ENCODE peak calls at places on chromosomes 5 and 9, in nine cellular contexts. One of them, this sample, is unnamed. For H3K36me3, the result is how much of the 10 kb centered on the place peaks cover.

GRCh38 chr5:141811287-141812155 is 66.7 kb downstream of the PCDH1 start:
- DNase-seq in thyroid gland: peak
- DNase-seq in adrenal gland: no peak
- DNase-seq in ovary: no peak
- DNase-seq in suprapubic skin: no peak
- DNase-seq in uterus: no peak
- DNase-seq in tibial nerve: no peak
- DNase-seq in Peyer's patch: peak
- DNase-seq in gastrocnemius medialis: no peak
- DNase-seq in this sample: no peak

GRCh38 chr5:7329712-7330111 is 66.2 kb upstream of the ADCY2 start:
- DNase-seq in thyroid gland: no peak
- DNase-seq in adrenal gland: no peak
- DNase-seq in ovary: no peak
- DNase-seq in suprapubic skin: no peak
- DNase-seq in uterus: no peak
- DNase-seq in tibial nerve: no peak
- DNase-seq in Peyer's patch: no peak
- DNase-seq in gastrocnemius medialis: no peak
- DNase-seq in this sample: no peak

GRCh38 chr5:157714480-157714879 is 16.7 kb upstream of the THG1L start:
- DNase-seq in thyroid gland: no peak
- DNase-seq in adrenal gland: no peak
- DNase-seq in ovary: no peak
- DNase-seq in suprapubic skin: no peak
- DNase-seq in uterus: no peak
- DNase-seq in tibial nerve: no peak
- DNase-seq in Peyer's patch: no peak
- DNase-seq in gastrocnemius medialis: no peak
- DNase-seq in this sample: no peak

GRCh38 chr5:88680253-88681132 is 202.5 kb downstream of the MEF2C start:
- DNase-seq in thyroid gland: peak
- DNase-seq in adrenal gland: peak
- DNase-seq in ovary: peak
- DNase-seq in suprapubic skin: no peak
- DNase-seq in uterus: peak
- DNase-seq in tibial nerve: no peak
- DNase-seq in Peyer's patch: peak
- DNase-seq in gastrocnemius medialis: no peak
- DNase-seq in this sample: no peak

GRCh38 chr5:95181650-95182049 is 103.2 kb downstream of the MCTP1 start:
- DNase-seq in thyroid gland: no peak
- DNase-seq in adrenal gland: no peak
- DNase-seq in ovary: no peak
- DNase-seq in suprapubic skin: no peak
- DNase-seq in uterus: no peak
- DNase-seq in tibial nerve: no peak
- DNase-seq in Peyer's patch: no peak
- DNase-seq in gastrocnemius medialis: no peak
- DNase-seq in this sample: no peak

GRCh38 chr9:93346240-93347112 is 105.0 kb upstream of the FAM120A start:
- DNase-seq in thyroid gland: no peak
- DNase-seq in adrenal gland: no peak
- DNase-seq in ovary: no peak
- DNase-seq in suprapubic skin: no peak
- DNase-seq in uterus: no peak
- DNase-seq in tibial nerve: no peak
- DNase-seq in Peyer's patch: no peak
- DNase-seq in gastrocnemius medialis: no peak
- DNase-seq in this sample: no peak

GRCh38 chr9:100591639-100592412 is 13.9 kb downstream of the CAVIN4 start:
- DNase-seq in thyroid gland: no peak
- DNase-seq in adrenal gland: no peak
- DNase-seq in ovary: no peak
- DNase-seq in suprapubic skin: no peak
- DNase-seq in uterus: no peak
- DNase-seq in tibial nerve: no peak
- DNase-seq in Peyer's patch: no peak
- DNase-seq in gastrocnemius medialis: no peak
- DNase-seq in this sample: no peak

GRCh38 chr5:108753331-108753730 is 5.6 kb downstream of the FER start:
- DNase-seq in thyroid gland: no peak
- DNase-seq in adrenal gland: no peak
- DNase-seq in ovary: no peak
- DNase-seq in suprapubic skin: no peak
- DNase-seq in uterus: no peak
- DNase-seq in tibial nerve: no peak
- DNase-seq in Peyer's patch: no peak
- DNase-seq in gastrocnemius medialis: no peak
- DNase-seq in this sample: no peak

GRCh38 chr5:34772267-34772666 is 66.7 kb upstream of the TTC23L start:
- DNase-seq in thyroid gland: no peak
- DNase-seq in adrenal gland: no peak
- DNase-seq in ovary: no peak
- DNase-seq in suprapubic skin: no peak
- DNase-seq in uterus: no peak
- DNase-seq in tibial nerve: no peak
- DNase-seq in Peyer's patch: no peak
- DNase-seq in gastrocnemius medialis: no peak
- DNase-seq in this sample: no peak

GRCh38 chr9:124030969-124031451 is 19.4 kb downstream of the LHX2 start:
- DNase-seq in thyroid gland: no peak
- DNase-seq in adrenal gland: no peak
- DNase-seq in ovary: no peak
- DNase-seq in suprapubic skin: no peak
- DNase-seq in uterus: no peak
- DNase-seq in tibial nerve: no peak
- DNase-seq in Peyer's patch: no peak
- DNase-seq in gastrocnemius medialis: no peak
- DNase-seq in this sample: no peak

GRCh38 chr5:65948115-65948772 is 21.9 kb downstream of the ERBIN start:
- DNase-seq in thyroid gland: no peak
- DNase-seq in adrenal gland: no peak
- DNase-seq in ovary: no peak
- DNase-seq in suprapubic skin: no peak
- DNase-seq in uterus: no peak
- DNase-seq in tibial nerve: no peak
- DNase-seq in Peyer's patch: no peak
- DNase-seq in gastrocnemius medialis: no peak
- DNase-seq in this sample: no peak

GRCh38 chr9:89207026-89207425 is 28.4 kb upstream of the SHC3 start:
- DNase-seq in thyroid gland: peak
- DNase-seq in adrenal gland: no peak
- DNase-seq in ovary: no peak
- DNase-seq in suprapubic skin: no peak
- DNase-seq in uterus: no peak
- DNase-seq in tibial nerve: no peak
- DNase-seq in Peyer's patch: no peak
- DNase-seq in gastrocnemius medialis: no peak
- DNase-seq in this sample: no peak

GRCh38 chr9:119251951-119252350 is 117.3 kb downstream of the BRINP1 start:
- DNase-seq in thyroid gland: no peak
- DNase-seq in adrenal gland: no peak
- DNase-seq in ovary: no peak
- DNase-seq in suprapubic skin: no peak
- DNase-seq in uterus: no peak
- DNase-seq in tibial nerve: no peak
- DNase-seq in Peyer's patch: no peak
- DNase-seq in gastrocnemius medialis: no peak
- DNase-seq in this sample: no peak

GRCh38 chr9:135701067-135701967 is 668 bp upstream of the KCNT1 start:
- DNase-seq in thyroid gland: no peak
- DNase-seq in adrenal gland: no peak
- DNase-seq in ovary: peak
- DNase-seq in suprapubic skin: no peak
- DNase-seq in uterus: no peak
- DNase-seq in tibial nerve: no peak
- DNase-seq in Peyer's patch: no peak
- DNase-seq in gastrocnemius medialis: no peak
- DNase-seq in this sample: no peak

GRCh38 chr5:159059722-159060121 is 40.0 kb downstream of the EBF1 start:
- DNase-seq in thyroid gland: no peak
- DNase-seq in adrenal gland: no peak
- DNase-seq in ovary: no peak
- DNase-seq in suprapubic skin: no peak
- DNase-seq in uterus: no peak
- DNase-seq in tibial nerve: no peak
- DNase-seq in Peyer's patch: no peak
- DNase-seq in gastrocnemius medialis: no peak
- DNase-seq in this sample: no peak

GRCh38 chr5:65539827-65540226 is 23.1 kb downstream of the CENPK start:
- DNase-seq in thyroid gland: no peak
- DNase-seq in adrenal gland: no peak
- DNase-seq in ovary: no peak
- DNase-seq in suprapubic skin: no peak
- DNase-seq in uterus: no peak
- DNase-seq in tibial nerve: no peak
- DNase-seq in Peyer's patch: no peak
- DNase-seq in gastrocnemius medialis: no peak
- DNase-seq in this sample: no peak

GRCh38 chr5:97528941-97529340 is 345.9 kb upstream of the RIOK2 start:
- DNase-seq in thyroid gland: no peak
- DNase-seq in adrenal gland: no peak
- DNase-seq in ovary: no peak
- DNase-seq in suprapubic skin: no peak
- DNase-seq in uterus: no peak
- DNase-seq in tibial nerve: no peak
- DNase-seq in Peyer's patch: no peak
- DNase-seq in gastrocnemius medialis: no peak
- DNase-seq in this sample: no peak

DNA sequence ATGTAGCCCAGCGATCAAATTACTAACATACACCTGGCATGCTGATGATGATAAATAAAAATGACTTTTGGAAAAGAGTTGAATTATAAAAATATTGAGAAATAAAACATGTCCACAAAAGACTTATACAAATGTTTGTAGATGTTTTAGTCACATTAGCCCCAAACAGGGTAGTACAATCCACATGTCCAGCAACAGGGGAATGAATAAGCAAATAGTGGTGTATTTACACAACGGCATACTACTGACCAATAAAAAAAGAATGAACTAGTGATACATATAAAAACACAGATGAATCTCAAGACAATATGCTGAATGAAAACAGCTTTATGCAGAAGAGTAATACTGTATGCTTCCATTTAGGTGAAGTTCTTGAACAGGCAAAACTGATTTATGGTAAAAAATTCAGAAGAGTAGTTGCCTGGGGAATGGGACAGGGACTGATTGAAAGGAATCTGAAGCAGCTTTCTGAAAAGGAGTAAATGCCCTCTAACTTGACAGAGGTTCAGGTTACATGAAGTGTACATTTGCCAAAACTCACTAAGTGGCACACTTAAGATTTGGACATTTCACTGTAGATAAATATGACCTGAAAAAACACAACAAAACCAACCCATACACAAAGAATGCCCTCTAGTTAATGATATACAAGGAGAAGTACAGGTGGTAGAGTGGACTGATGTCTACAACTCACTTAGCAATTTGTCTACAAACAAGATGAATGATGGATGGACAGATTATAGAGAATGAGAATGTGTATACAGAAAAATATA is 35.4 kb downstream of the ACTL7A start:
- DNase-seq in thyroid gland: no peak
- DNase-seq in adrenal gland: no peak
- DNase-seq in ovary: no peak
- DNase-seq in suprapubic skin: no peak
- DNase-seq in uterus: no peak
- DNase-seq in tibial nerve: no peak
- DNase-seq in Peyer's patch: no peak
- DNase-seq in gastrocnemius medialis: no peak
- DNase-seq in this sample: no peak
- H3K36me3 ChIP-seq in thyroid gland: half or more
- H3K36me3 ChIP-seq in adrenal gland: under half
- H3K36me3 ChIP-seq in ovary: under half
- H3K36me3 ChIP-seq in suprapubic skin: half or more
- H3K36me3 ChIP-seq in uterus: under half
- H3K36me3 ChIP-seq in tibial nerve: half or more
- H3K36me3 ChIP-seq in Peyer's patch: half or more
- H3K36me3 ChIP-seq in gastrocnemius medialis: half or more
- H3K36me3 ChIP-seq in this sample: under half

GRCh38 chr9:127979333-127980055 is 1.3 kb downstream of the EEIG1 start:
- DNase-seq in thyroid gland: peak
- DNase-seq in adrenal gland: peak
- DNase-seq in ovary: peak
- DNase-seq in suprapubic skin: no peak
- DNase-seq in uterus: peak
- DNase-seq in tibial nerve: no peak
- DNase-seq in Peyer's patch: peak
- DNase-seq in gastrocnemius medialis: no peak
- DNase-seq in this sample: no peak
- TF ChIP-seq POLR2A in thyroid gland: no peak
- TF ChIP-seq POLR2A in adrenal gland: peak
- TF ChIP-seq POLR2A in ovary: no peak
- TF ChIP-seq POLR2A in suprapubic skin: no peak
- TF ChIP-seq POLR2A in uterus: peak
- TF ChIP-seq POLR2A in tibial nerve: no peak
- TF ChIP-seq POLR2A in Peyer's patch: peak
- TF ChIP-seq POLR2A in gastrocnemius medialis: no peak
- TF ChIP-seq POLR2A in this sample: no peak

GRCh38 chr9:137583347-137583746 is 4.6 kb upstream of the DPH7 start:
- DNase-seq in thyroid gland: no peak
- DNase-seq in adrenal gland: no peak
- DNase-seq in ovary: no peak
- DNase-seq in suprapubic skin: no peak
- DNase-seq in uterus: no peak
- DNase-seq in tibial nerve: no peak
- DNase-seq in Peyer's patch: no peak
- DNase-seq in gastrocnemius medialis: no peak
- DNase-seq in this sample: no peak
- H3K36me3 ChIP-seq in thyroid gland: under half
- H3K36me3 ChIP-seq in adrenal gland: under half
- H3K36me3 ChIP-seq in ovary: under half
- H3K36me3 ChIP-seq in suprapubic skin: half or more
- H3K36me3 ChIP-seq in uterus: under half
- H3K36me3 ChIP-seq in tibial nerve: half or more
- H3K36me3 ChIP-seq in Peyer's patch: under half
- H3K36me3 ChIP-seq in gastrocnemius medialis: under half
- H3K36me3 ChIP-seq in this sample: under half

DNA sequence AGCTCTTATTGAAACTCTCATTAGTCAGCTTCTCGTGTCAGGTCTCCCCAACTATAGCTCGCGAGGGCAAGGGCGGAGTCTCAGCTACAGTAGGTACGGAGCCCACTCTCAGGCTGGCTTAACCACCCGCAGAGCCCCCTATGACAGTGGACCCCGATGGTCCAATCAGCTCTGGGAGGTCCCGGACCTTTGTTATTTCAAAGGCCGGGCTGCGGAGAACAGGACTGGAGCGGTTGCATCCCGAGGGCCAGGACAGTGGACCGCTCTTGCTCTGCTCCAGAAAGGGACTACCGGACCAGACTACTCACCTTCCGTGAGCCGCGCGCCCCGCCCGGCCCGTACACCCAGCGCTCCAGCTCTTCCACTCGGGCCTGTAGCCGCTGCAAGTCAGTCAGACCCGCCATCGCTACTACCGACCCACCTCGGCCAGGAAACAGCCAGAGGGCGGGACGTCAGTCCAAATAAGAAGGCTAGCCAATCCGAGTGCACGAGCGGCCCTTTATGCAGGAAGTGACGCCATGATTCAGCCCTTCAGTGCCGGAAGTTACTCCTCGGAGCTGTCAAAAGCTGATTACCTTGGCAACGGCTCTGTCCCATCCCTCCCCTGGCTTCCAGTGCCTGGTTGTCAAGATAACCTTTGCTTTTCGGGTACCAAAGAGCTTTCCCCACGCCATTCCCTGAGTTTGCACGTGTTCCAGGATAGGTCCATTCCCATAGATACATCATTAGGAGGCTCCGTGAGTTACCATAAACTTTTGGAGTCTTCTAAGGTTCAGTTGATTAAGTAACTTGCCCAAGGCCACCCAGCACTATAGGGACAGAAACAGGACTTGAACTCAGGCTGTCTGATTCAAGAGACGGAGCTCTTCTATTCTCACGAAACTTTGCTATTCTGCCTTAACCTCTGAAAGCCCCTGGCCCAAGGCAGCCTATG is at the start of gene DCTN3:
- DNase-seq in thyroid gland: peak
- DNase-seq in adrenal gland: peak
- DNase-seq in ovary: peak
- DNase-seq in suprapubic skin: peak
- DNase-seq in uterus: peak
- DNase-seq in tibial nerve: peak
- DNase-seq in Peyer's patch: peak
- DNase-seq in gastrocnemius medialis: peak
- DNase-seq in this sample: peak
- TF ChIP-seq POLR2A in thyroid gland: peak
- TF ChIP-seq POLR2A in adrenal gland: peak
- TF ChIP-seq POLR2A in ovary: peak
- TF ChIP-seq POLR2A in suprapubic skin: no peak
- TF ChIP-seq POLR2A in uterus: peak
- TF ChIP-seq POLR2A in tibial nerve: no peak
- TF ChIP-seq POLR2A in Peyer's patch: peak
- TF ChIP-seq POLR2A in gastrocnemius medialis: no peak
- TF ChIP-seq POLR2A in this sample: no peak